ENCODE peak calls at places on chromosomes 3 and 15, in eight cellular contexts. J is heart left ventricle, R is IMR-90, H is transverse colon, K is tibial nerve, Z is stomach, C is A549, D is testis. V is an unnamed sample.

GRCh38 chr3:7813412-7813811 is 688.2 kb upstream of the LMCD1 start:
- DNase-seq in R (no peak), K (no peak), D (no peak), C (no peak), Z (no peak), H (no peak), J (no peak), V (no peak)

GRCh38 chr15:64379216-64379960 is 1.9 kb downstream of the PCLAF start:
- DNase-seq in H (no peak), D (no peak), Z (no peak), R (no peak), K (no peak), J (no peak), C (no peak), V (peak; percentile 19)

GRCh38 chr3:81249540-81250029 is 511.9 kb downstream of the GBE1 start:
- DNase-seq in Z (no peak), K (no peak), H (no peak), C (peak; percentile 3), J (no peak), D (no peak), R (peak; percentile 6), V (no peak)

GRCh38 chr15:45522179-45522930 is at the start of gene SLC30A4:
- DNase-seq in R (peak; percentile 42), D (peak; percentile 84), Z (peak; percentile 67), J (peak; percentile 75), K (peak; percentile 41), H (peak; percentile 83), C (peak; percentile 28), V (peak; percentile 43)

GRCh38 chr3:171526146-171526545 is 65.9 kb upstream of the TNIK start:
- DNase-seq in Z (no peak), J (no peak), H (no peak), C (no peak), K (no peak), R (peak; percentile 65), D (no peak), V (no peak)

GRCh38 chr3:156317457-156317856 is 197.1 kb downstream of the KCNAB1 start:
- DNase-seq in C (peak; percentile 21), Z (no peak), R (peak; percentile 44), J (no peak), H (no peak), K (no peak), D (no peak), V (peak; percentile 8)

GRCh38 chr15:69067296-69067695 is 52.8 kb downstream of the NOX5 start:
- DNase-seq in D (no peak), J (no peak), Z (no peak), H (no peak), C (no peak), R (no peak), K (no peak), V (no peak)

GRCh38 chr3:27714692-27715453 is 7.2 kb downstream of the EOMES start:
- DNase-seq in Z (peak; percentile 58), D (no peak), R (no peak), J (no peak), H (peak; percentile 68), C (no peak), K (no peak), V (no peak)

DNA sequence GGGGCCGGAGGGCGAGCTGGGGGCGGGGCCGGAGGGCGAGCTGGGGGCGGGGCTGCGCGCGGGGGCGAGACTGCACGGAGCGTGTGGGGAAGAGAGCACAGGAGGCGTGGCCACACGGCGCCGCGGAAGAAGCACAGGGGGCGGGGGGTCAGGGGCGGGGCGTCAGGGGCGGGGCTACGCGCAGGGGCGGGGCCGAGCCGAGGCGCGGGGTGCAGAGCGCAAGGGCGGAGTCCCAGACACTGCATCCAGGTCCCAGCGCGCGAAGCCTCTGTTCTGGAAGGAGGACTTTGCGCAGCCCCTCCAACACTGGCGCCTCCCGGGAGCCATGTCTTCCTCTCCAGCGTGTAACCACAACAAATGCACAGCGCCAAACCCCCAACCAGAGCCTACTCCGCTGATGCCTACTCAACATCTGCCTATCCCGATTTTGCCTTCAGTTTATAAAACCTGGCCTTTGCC is 105.4 kb downstream of the IQSEC1 start:
- DNase-seq in C (peak; percentile 89), H (peak; percentile 93), R (peak; percentile 83), K (peak; percentile 88), Z (peak; percentile 92), D (peak; percentile 94), J (peak; percentile 92), V (peak; percentile 86)
- TF ChIP-seq POLR2A in C (peak; percentile 45), H (no peak), R (no peak), K (peak; percentile 27), Z (no peak), D (no peak), J (no peak), V (no peak)

GRCh38 chr3:34312684-34313083 is 514.3 kb downstream of the PDCD6IP start:
- DNase-seq in Z (no peak), J (no peak), R (no peak), H (no peak), K (no peak), C (no peak), D (no peak), V (no peak)
- H3K4me3 ChIP-seq in Z (no peak overlapping the region), J (no peak overlapping the region), R (no peak overlapping the region), H (no peak overlapping the region), K (no peak overlapping the region), C (no peak overlapping the region), D (no peak overlapping the region), V (no peak overlapping the region)

DNA sequence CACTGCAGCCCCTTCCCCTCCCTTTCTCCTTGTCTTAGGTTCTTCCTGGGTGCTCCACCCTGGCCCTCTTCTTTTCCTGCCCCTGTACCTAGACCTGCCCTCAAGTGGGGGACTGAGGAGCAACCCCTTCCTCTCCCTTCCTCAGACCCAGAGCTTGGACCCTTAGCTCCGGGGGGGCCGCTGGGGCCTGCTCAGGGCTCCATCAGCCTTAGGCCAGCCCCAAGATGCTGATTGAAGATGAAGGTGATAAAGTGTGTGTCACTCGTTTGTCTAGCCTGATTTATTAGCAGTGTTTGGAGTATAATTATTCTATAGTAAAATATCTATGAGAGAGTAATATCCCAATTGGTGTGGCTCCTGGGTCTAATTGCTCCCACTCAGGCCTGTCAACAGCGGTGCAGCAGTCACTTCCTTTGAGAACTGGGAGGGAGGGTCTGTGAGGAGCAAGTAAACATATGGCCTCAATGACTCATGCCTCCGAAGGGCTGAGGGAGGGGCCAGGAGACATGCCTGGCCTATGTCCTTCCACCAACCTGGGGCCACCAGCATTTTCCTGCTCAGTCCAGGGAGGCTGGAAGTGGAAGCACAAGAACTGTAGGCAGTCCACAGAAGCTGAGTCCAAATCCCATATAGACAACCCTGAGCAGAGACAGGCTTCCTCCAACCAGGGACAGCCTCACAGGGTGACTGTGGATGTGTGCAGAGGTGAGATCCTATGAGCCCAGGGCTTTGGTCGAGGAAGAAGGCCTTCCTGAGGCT is 123.2 kb downstream of the DNAJB8 start:
- DNase-seq in H (no peak), K (no peak), R (peak; percentile 66), J (no peak), C (peak; percentile 20), D (no peak), Z (peak; percentile 47), V (peak; percentile 72)
- TF ChIP-seq POLR2A in H (no peak), K (no peak), R (no peak), J (no peak), C (no peak), D (no peak), Z (no peak), V (no peak)

DNA sequence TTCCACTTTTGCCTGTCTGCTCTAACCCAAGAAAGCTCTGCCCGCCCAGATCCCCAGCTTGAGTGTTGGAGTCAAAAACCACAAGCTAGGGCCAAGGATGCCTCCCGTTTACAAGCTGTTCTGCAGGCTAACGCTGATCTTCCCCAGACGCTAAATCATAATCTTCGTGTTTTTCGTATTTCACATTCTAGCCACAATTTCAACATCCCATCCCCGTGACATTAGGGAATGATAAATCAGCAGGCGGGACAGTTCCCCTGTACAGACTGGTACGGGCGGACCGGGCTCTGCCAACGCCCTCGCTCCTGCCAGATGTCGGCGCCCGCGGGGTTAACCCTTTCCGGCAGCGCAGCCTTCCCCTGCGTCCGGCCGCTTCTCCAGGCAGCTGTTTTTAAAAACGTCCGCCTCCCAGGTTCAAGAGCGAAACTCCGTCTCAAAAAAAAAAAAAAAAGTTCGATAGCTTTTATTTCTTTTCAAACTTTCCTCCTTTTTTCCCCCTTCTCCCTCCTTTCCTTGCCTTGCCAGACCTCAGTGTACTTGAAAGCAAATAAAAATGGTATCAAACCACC is 81.0 kb upstream of the BNC1 start:
- DNase-seq in H (peak; percentile 9), K (no peak), D (peak; percentile 43), J (peak; percentile 9), C (peak; percentile 49), R (peak; percentile 20), Z (no peak), V (peak; percentile 69)
- H3K4me3 ChIP-seq in H (peak overlapping the region; percentile 4), K (peak overlapping the region; percentile 22), D (peak overlapping the region; percentile 46), J (peak overlapping the region; percentile 21), C (peak overlapping the region; percentile 39), R (peak overlapping the region; percentile 22), Z (peak overlapping the region; percentile 35), V (peak overlapping the region; percentile 9)

V was measured in NB4.